ENCODE peak calls at places on chromosome 14, in six cellular contexts. N is T-helper 1 cell, Y is hippocampal formation, H is GDM1, F is cortex of kidney, P is astrocyte of the spinal cord. W is an unnamed sample.

GRCh38 chr14:101235042-101235871 is 326.0 kb upstream of the DIO3 start:
- DNase-seq in N (no peak), Y (no peak), H (no peak), F (no peak), P (peak), W (no peak)

GRCh38 chr14:93527076-93527692 is 96.4 kb downstream of the UNC79 start:
- DNase-seq in N (no peak), Y (no peak), H (no peak), F (no peak), P (no peak), W (no peak)

GRCh38 chr14:68789002-68789797 is 3.7 kb downstream of the ZFP36L1 start:
- DNase-seq in N (peak), Y (peak), H (peak), F (no peak), P (peak), W (peak)

GRCh38 chr14:96146131-96146771 is 58.4 kb upstream of the BDKRB2 start:
- DNase-seq in N (no peak), Y (peak), H (no peak), F (no peak), P (peak), W (no peak)

GRCh38 chr14:61558271-61558670 is 137.0 kb upstream of the HIF1A start:
- DNase-seq in N (no peak), Y (no peak), H (no peak), F (no peak), P (peak), W (no peak)

GRCh38 chr14:105891221-105891602 is 364.8 kb downstream of the TMEM121 start:
- DNase-seq in N (peak), Y (no peak), H (no peak), F (no peak), P (no peak), W (no peak)

GRCh38 chr14:59107819-59108218 is 80.6 kb upstream of the DAAM1 start:
- DNase-seq in N (no peak), Y (no peak), H (no peak), F (no peak), P (no peak), W (no peak)

GRCh38 chr14:89466460-89466859 is 49.4 kb upstream of the FOXN3 start:
- DNase-seq in N (no peak), Y (no peak), H (no peak), F (no peak), P (no peak), W (peak)

GRCh38 chr14:67973415-67973814 is 153.8 kb downstream of the RAD51B start:
- DNase-seq in N (no peak), Y (no peak), H (peak), F (no peak), P (no peak), W (no peak)

GRCh38 chr14:45332360-45332988 is 79.5 kb upstream of the MIS18BP1 start:
- DNase-seq in N (no peak), Y (no peak), H (no peak), F (no peak), P (no peak), W (no peak)

GRCh38 chr14:64704145-64704742 is at the start of gene PLEKHG3:
- DNase-seq in N (no peak), Y (peak), H (peak), F (peak), P (peak), W (no peak)

GRCh38 chr14:22190411-22191191 is 398.4 kb downstream of the DAD1 start:
- DNase-seq in N (no peak), Y (no peak), H (no peak), F (no peak), P (peak), W (no peak)

GRCh38 chr14:51504626-51505025 is 147.1 kb upstream of the FRMD6 start:
- DNase-seq in N (no peak), Y (no peak), H (no peak), F (no peak), P (no peak), W (no peak)

GRCh38 chr14:68824517-68825347 is 31.9 kb upstream of the ZFP36L1 start:
- DNase-seq in N (no peak), Y (peak), H (no peak), F (no peak), P (peak), W (peak)

GRCh38 chr14:74133833-74134481 is 49.2 kb downstream of the LIN52 start:
- DNase-seq in N (no peak), Y (no peak), H (no peak), F (no peak), P (no peak), W (no peak)

GRCh38 chr14:53509845-53510244 is 356.7 kb upstream of the DDHD1 start:
- DNase-seq in N (no peak), Y (no peak), H (no peak), F (no peak), P (no peak), W (no peak)

GRCh38 chr14:93132472-93133065 is 16.8 kb upstream of the ITPK1 start:
- DNase-seq in N (no peak), Y (peak), H (no peak), F (no peak), P (peak), W (no peak)

GRCh38 chr14:69044965-69045555 is 66.0 kb upstream of the ACTN1 start:
- DNase-seq in N (no peak), Y (no peak), H (no peak), F (no peak), P (peak), W (no peak)

GRCh38 chr14:93103392-93104080 is 12.2 kb downstream of the ITPK1 start:
- DNase-seq in N (peak), Y (no peak), H (peak), F (no peak), P (no peak), W (peak)

GRCh38 chr14:50222061-50222613 is 9.2 kb downstream of the SOS2 start:
- DNase-seq in N (no peak), Y (no peak), H (no peak), F (no peak), P (no peak), W (no peak)

GRCh38 chr14:54669759-54670630 is 103.1 kb downstream of the SAMD4A start:
- DNase-seq in N (no peak), Y (no peak), H (no peak), F (no peak), P (peak), W (peak)

GRCh38 chr14:49970474-49971147 is 77.7 kb downstream of the ARF6 start:
- DNase-seq in N (no peak), Y (no peak), H (no peak), F (no peak), P (peak), W (no peak)

GRCh38 chr14:50835280-50835679 is 4.3 kb upstream of the NIN start:
- DNase-seq in N (no peak), Y (no peak), H (no peak), F (no peak), P (no peak), W (no peak)

GRCh38 chr14:102663031-102663430 is 70.6 kb downstream of the RCOR1 start:
- DNase-seq in N (no peak), Y (no peak), H (no peak), F (no peak), P (no peak), W (no peak)

W was measured in NK-92 treated with Interleukin-12 subunit alpha and Interleukin-12 subunit beta, amount 100 ng/mL, for 24 hours.